ENCODE peak calls at places on chromosomes 11 and 22, in five cellular contexts. One of them, this sample, is unnamed.

GRCh38 chr22:35632902-35633301 is 15.3 kb upstream of the APOL6 start:
- DNase-seq in PC-9: no peak
- DNase-seq in CD4-positive, CD25-positive, alpha-beta regulatory T cell: no peak
- DNase-seq in H9: no peak
- DNase-seq in suprapubic skin: peak; percentile 49
- DNase-seq in this sample: peak; percentile 7

GRCh38 chr22:49543876-49544275 is 283.8 kb downstream of the BRD1 start:
- DNase-seq in suprapubic skin: peak; percentile 43
- DNase-seq in CD4-positive, CD25-positive, alpha-beta regulatory T cell: no peak
- DNase-seq in H9: no peak
- DNase-seq in PC-9: no peak
- DNase-seq in this sample: no peak

GRCh38 chr11:123006860-123007542 is 25.4 kb upstream of the BSX start:
- DNase-seq in CD4-positive, CD25-positive, alpha-beta regulatory T cell: no peak
- DNase-seq in PC-9: no peak
- DNase-seq in suprapubic skin: no peak
- DNase-seq in H9: no peak
- DNase-seq in this sample: no peak

GRCh38 chr11:13834463-13834862 is 128.1 kb upstream of the SPON1 start:
- DNase-seq in CD4-positive, CD25-positive, alpha-beta regulatory T cell: no peak
- DNase-seq in H9: peak; percentile 78
- DNase-seq in suprapubic skin: no peak
- DNase-seq in PC-9: no peak
- DNase-seq in this sample: no peak

GRCh38 chr11:134574947-134575346 is 162.9 kb upstream of the B3GAT1 start:
- DNase-seq in H9: no peak
- DNase-seq in suprapubic skin: no peak
- DNase-seq in PC-9: no peak
- DNase-seq in CD4-positive, CD25-positive, alpha-beta regulatory T cell: no peak
- DNase-seq in this sample: no peak

GRCh38 chr22:26779929-26780328 is 122.5 kb downstream of the MIAT start:
- DNase-seq in suprapubic skin: no peak
- DNase-seq in CD4-positive, CD25-positive, alpha-beta regulatory T cell: no peak
- DNase-seq in PC-9: no peak
- DNase-seq in H9: no peak
- DNase-seq in this sample: no peak

GRCh38 chr22:36734171-36735058 is 30.9 kb upstream of the CACNG2 start:
- DNase-seq in PC-9: no peak
- DNase-seq in CD4-positive, CD25-positive, alpha-beta regulatory T cell: no peak
- DNase-seq in suprapubic skin: peak; percentile 66
- DNase-seq in H9: peak; percentile 29
- DNase-seq in this sample: peak; percentile 13

GRCh38 chr22:30270841-30271240 is 4.2 kb upstream of the OSM start:
- DNase-seq in H9: no peak
- DNase-seq in suprapubic skin: no peak
- DNase-seq in CD4-positive, CD25-positive, alpha-beta regulatory T cell: no peak
- DNase-seq in PC-9: no peak
- DNase-seq in this sample: no peak

GRCh38 chr11:128595221-128595620 is 7.9 kb upstream of the ETS1 start:
- DNase-seq in suprapubic skin: no peak
- DNase-seq in PC-9: no peak
- DNase-seq in H9: no peak
- DNase-seq in CD4-positive, CD25-positive, alpha-beta regulatory T cell: no peak
- DNase-seq in this sample: no peak

GRCh38 chr11:131463162-131463561 is 92.7 kb downstream of the NTM start:
- DNase-seq in H9: no peak
- DNase-seq in CD4-positive, CD25-positive, alpha-beta regulatory T cell: no peak
- DNase-seq in PC-9: no peak
- DNase-seq in suprapubic skin: no peak
- DNase-seq in this sample: no peak

GRCh38 chr22:46081831-46082210 is 68.5 kb upstream of the PPARA start:
- DNase-seq in CD4-positive, CD25-positive, alpha-beta regulatory T cell: no peak
- DNase-seq in PC-9: no peak
- DNase-seq in H9: no peak
- DNase-seq in suprapubic skin: peak; percentile 74
- DNase-seq in this sample: no peak
- H3K4me1 ChIP-seq in CD4-positive, CD25-positive, alpha-beta regulatory T cell: no peaks in the 10 kb centered on the region
- H3K4me1 ChIP-seq in PC-9: peaks cover 40% of the 10 kb centered on the region
- H3K4me1 ChIP-seq in H9: peaks cover 5% of the 10 kb centered on the region
- H3K4me1 ChIP-seq in suprapubic skin: peaks cover 93% of the 10 kb centered on the region
- H3K4me1 ChIP-seq in this sample: peaks cover 19% of the 10 kb centered on the region

GRCh38 chr11:65900125-65900898 is at the start of gene FOSL1:
- DNase-seq in H9: peak; percentile 99
- DNase-seq in CD4-positive, CD25-positive, alpha-beta regulatory T cell: peak; percentile 93
- DNase-seq in suprapubic skin: peak; percentile 95
- DNase-seq in PC-9: peak; percentile 97
- DNase-seq in this sample: peak; percentile 99

GRCh38 chr11:65898656-65899355 is 1.4 kb downstream of the FOSL1 start:
- DNase-seq in PC-9: no peak
- DNase-seq in suprapubic skin: no peak
- DNase-seq in H9: no peak
- DNase-seq in CD4-positive, CD25-positive, alpha-beta regulatory T cell: no peak
- DNase-seq in this sample: no peak

GRCh38 chr11:65900899-65901180 is 652 bp upstream of the FOSL1 start:
- DNase-seq in CD4-positive, CD25-positive, alpha-beta regulatory T cell: no peak
- DNase-seq in PC-9: no peak
- DNase-seq in suprapubic skin: no peak
- DNase-seq in H9: no peak
- DNase-seq in this sample: no peak

GRCh38 chr11:65897020-65897471 is 3.1 kb downstream of the FOSL1 start:
- DNase-seq in H9: no peak
- DNase-seq in PC-9: no peak
- DNase-seq in CD4-positive, CD25-positive, alpha-beta regulatory T cell: no peak
- DNase-seq in suprapubic skin: no peak
- DNase-seq in this sample: no peak

GRCh38 chr11:65899356-65900124 is 648 bp downstream of the FOSL1 start:
- DNase-seq in PC-9: peak; percentile 75
- DNase-seq in suprapubic skin: peak; percentile 86
- DNase-seq in CD4-positive, CD25-positive, alpha-beta regulatory T cell: peak; percentile 51
- DNase-seq in H9: peak; percentile 67
- DNase-seq in this sample: peak; percentile 87
- H3K4me1 ChIP-seq in PC-9: peaks cover 71% of the 10 kb centered on the region
- H3K4me1 ChIP-seq in suprapubic skin: peaks cover 27% of the 10 kb centered on the region
- H3K4me1 ChIP-seq in CD4-positive, CD25-positive, alpha-beta regulatory T cell: peaks cover 22% of the 10 kb centered on the region
- H3K4me1 ChIP-seq in H9: no peaks in the 10 kb centered on the region
- H3K4me1 ChIP-seq in this sample: peaks cover 48% of the 10 kb centered on the region

GRCh38 chr11:119365071-119365591 is 16.4 kb downstream of the USP2 start:
- DNase-seq in H9: no peak
- DNase-seq in CD4-positive, CD25-positive, alpha-beta regulatory T cell: no peak
- DNase-seq in suprapubic skin: no peak
- DNase-seq in PC-9: no peak
- DNase-seq in this sample: no peak
- H3K4me1 ChIP-seq in H9: peaks cover 7% of the 10 kb centered on the region
- H3K4me1 ChIP-seq in CD4-positive, CD25-positive, alpha-beta regulatory T cell: peaks cover 6% of the 10 kb centered on the region
- H3K4me1 ChIP-seq in suprapubic skin: peaks cover 71% of the 10 kb centered on the region
- H3K4me1 ChIP-seq in PC-9: peaks cover 48% of the 10 kb centered on the region
- H3K4me1 ChIP-seq in this sample: peaks cover 46% of the 10 kb centered on the region

DNA sequence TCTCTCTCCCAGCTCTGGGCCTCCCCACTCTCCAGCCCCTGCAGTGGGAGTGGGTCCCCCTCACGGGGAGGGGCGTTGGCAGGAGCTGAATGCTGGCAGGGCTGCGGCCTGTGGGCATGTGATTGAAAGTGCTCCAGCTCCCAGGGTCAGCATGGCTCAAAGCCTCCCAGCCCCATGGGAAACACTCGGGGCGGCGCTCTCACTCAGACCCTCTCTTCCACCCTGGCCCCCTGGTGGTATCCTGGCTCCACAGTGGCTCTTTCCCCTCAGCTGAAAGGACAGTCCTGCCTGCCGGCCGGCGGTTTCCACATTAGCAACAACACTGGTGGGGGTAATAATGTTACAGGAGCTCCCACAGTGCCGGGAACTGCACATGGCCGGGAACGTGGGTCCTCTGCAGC is 35.5 kb downstream of the POLR3H start:
- DNase-seq in suprapubic skin: no peak
- DNase-seq in PC-9: no peak
- DNase-seq in H9: peak; percentile 32
- DNase-seq in CD4-positive, CD25-positive, alpha-beta regulatory T cell: no peak
- DNase-seq in this sample: no peak
- H3K4me1 ChIP-seq in suprapubic skin: peaks cover 28% of the 10 kb centered on the region
- H3K4me1 ChIP-seq in PC-9: peaks cover 23% of the 10 kb centered on the region
- H3K4me1 ChIP-seq in H9: peaks cover 5% of the 10 kb centered on the region
- H3K4me1 ChIP-seq in CD4-positive, CD25-positive, alpha-beta regulatory T cell: no peaks in the 10 kb centered on the region
- H3K4me1 ChIP-seq in this sample: peaks cover 9% of the 10 kb centered on the region

DNA sequence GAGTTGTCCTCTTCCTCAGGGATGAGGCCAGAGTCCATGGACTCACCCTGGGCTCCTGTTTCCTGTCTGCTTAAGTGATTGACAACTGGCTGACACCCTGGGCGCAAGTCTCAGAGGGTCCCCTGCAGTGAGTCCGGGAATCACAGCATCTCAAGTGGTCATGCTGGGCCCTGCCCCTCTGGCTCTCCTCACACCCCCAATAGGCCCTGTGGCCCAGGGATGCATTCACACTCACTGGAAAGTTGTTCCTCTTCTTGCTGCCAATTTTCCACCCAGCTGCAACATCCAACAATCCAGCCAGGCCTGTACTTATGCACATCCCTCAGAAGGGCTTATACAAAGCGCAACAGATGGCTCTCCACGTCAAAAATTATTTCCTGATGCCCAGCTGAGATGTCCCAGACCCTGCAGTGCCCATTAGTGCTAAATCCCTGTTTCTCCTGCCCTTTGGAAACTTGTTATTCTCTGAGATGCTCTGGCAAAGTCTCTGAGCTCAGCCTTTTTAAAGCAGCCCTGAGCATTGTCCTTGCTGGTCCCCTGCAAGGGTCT is 407.8 kb upstream of the NARS2 start:
- DNase-seq in suprapubic skin: no peak
- DNase-seq in PC-9: no peak
- DNase-seq in CD4-positive, CD25-positive, alpha-beta regulatory T cell: no peak
- DNase-seq in H9: no peak
- DNase-seq in this sample: no peak
- H3K4me1 ChIP-seq in suprapubic skin: no peaks in the 10 kb centered on the region
- H3K4me1 ChIP-seq in PC-9: no peaks in the 10 kb centered on the region
- H3K4me1 ChIP-seq in CD4-positive, CD25-positive, alpha-beta regulatory T cell: no peaks in the 10 kb centered on the region
- H3K4me1 ChIP-seq in H9: no peaks in the 10 kb centered on the region
- H3K4me1 ChIP-seq in this sample: no peaks in the 10 kb centered on the region

GRCh38 chr11:130449246-130449990 is 973 bp downstream of the ADAMTS15 start:
- DNase-seq in PC-9: no peak
- DNase-seq in H9: no peak
- DNase-seq in suprapubic skin: no peak
- DNase-seq in CD4-positive, CD25-positive, alpha-beta regulatory T cell: no peak
- DNase-seq in this sample: no peak
- H3K4me1 ChIP-seq in PC-9: peaks cover 34% of the 10 kb centered on the region
- H3K4me1 ChIP-seq in H9: peaks cover 2% of the 10 kb centered on the region
- H3K4me1 ChIP-seq in suprapubic skin: peaks cover 26% of the 10 kb centered on the region
- H3K4me1 ChIP-seq in CD4-positive, CD25-positive, alpha-beta regulatory T cell: peaks cover 14% of the 10 kb centered on the region
- H3K4me1 ChIP-seq in this sample: no peaks in the 10 kb centered on the region

DNA sequence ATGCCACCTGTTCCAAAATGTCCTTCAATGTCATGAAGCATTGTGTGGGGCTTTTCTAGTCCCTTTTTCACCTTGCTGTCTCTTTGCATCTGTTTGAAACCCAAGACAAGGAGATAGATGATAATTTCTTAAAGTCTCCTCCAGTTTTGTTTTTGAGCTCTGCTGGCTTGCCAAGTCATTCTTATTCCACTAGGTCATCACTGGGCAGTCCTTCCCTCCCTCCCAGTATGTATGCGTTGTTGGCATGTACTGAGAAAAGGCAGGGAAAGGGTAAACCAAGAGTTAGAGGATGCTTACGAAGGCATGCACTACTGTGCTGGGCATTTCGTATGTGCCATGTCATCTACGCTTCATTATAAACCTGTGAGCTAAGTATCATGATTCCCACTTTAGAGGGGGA is 78.6 kb downstream of the PARVA start:
- DNase-seq in suprapubic skin: no peak
- DNase-seq in CD4-positive, CD25-positive, alpha-beta regulatory T cell: no peak
- DNase-seq in PC-9: no peak
- DNase-seq in H9: no peak
- DNase-seq in this sample: no peak
- H3K4me1 ChIP-seq in suprapubic skin: peaks cover 16% of the 10 kb centered on the region
- H3K4me1 ChIP-seq in CD4-positive, CD25-positive, alpha-beta regulatory T cell: no peaks in the 10 kb centered on the region
- H3K4me1 ChIP-seq in PC-9: peaks cover 1% of the 10 kb centered on the region
- H3K4me1 ChIP-seq in H9: peaks cover 2% of the 10 kb centered on the region
- H3K4me1 ChIP-seq in this sample: peaks cover 13% of the 10 kb centered on the region

DNA sequence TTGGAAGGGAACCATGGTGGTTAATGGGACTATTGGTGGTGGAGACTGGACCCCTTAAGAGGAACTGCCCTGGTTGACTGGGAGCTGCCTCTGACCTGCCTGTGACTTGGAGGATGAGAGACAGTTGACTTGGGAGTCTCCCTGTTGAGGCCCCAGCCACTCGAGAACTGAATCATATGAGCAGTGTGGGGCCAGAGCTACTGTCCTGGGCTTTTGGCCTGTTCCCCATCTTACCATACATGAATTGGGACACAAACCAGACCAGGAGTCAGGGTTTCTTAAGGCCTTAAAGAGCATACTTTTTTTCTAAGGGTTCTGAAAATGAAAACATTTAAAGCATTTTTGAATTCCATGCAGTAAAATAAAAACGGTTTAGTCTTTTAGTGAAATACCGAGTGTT is 92.8 kb downstream of the TEAD1 start:
- DNase-seq in suprapubic skin: no peak
- DNase-seq in CD4-positive, CD25-positive, alpha-beta regulatory T cell: no peak
- DNase-seq in H9: no peak
- DNase-seq in PC-9: no peak
- DNase-seq in this sample: no peak
- H3K4me1 ChIP-seq in suprapubic skin: peaks cover 27% of the 10 kb centered on the region
- H3K4me1 ChIP-seq in CD4-positive, CD25-positive, alpha-beta regulatory T cell: no peaks in the 10 kb centered on the region
- H3K4me1 ChIP-seq in H9: peaks cover 7% of the 10 kb centered on the region
- H3K4me1 ChIP-seq in PC-9: peaks cover 46% of the 10 kb centered on the region
- H3K4me1 ChIP-seq in this sample: peaks cover 43% of the 10 kb centered on the region

GRCh38 chr11:71302534-71302909 is 50.1 kb upstream of the SHANK2 start:
- DNase-seq in PC-9: no peak
- DNase-seq in H9: no peak
- DNase-seq in suprapubic skin: peak; percentile 24
- DNase-seq in CD4-positive, CD25-positive, alpha-beta regulatory T cell: no peak
- DNase-seq in this sample: no peak

GRCh38 chr11:71304491-71304890 is 52.1 kb upstream of the SHANK2 start:
- DNase-seq in PC-9: no peak
- DNase-seq in H9: no peak
- DNase-seq in CD4-positive, CD25-positive, alpha-beta regulatory T cell: no peak
- DNase-seq in suprapubic skin: peak; percentile 11
- DNase-seq in this sample: peak; percentile 5

GRCh38 chr11:71302911-71303310 is 50.5 kb upstream of the SHANK2 start:
- DNase-seq in CD4-positive, CD25-positive, alpha-beta regulatory T cell: no peak
- DNase-seq in H9: peak; percentile 21
- DNase-seq in suprapubic skin: peak; percentile 34
- DNase-seq in PC-9: peak; percentile 66
- DNase-seq in this sample: no peak

GRCh38 chr11:71305041-71305440 is 52.7 kb upstream of the SHANK2 start:
- DNase-seq in H9: peak; percentile 20
- DNase-seq in CD4-positive, CD25-positive, alpha-beta regulatory T cell: no peak
- DNase-seq in suprapubic skin: no peak
- DNase-seq in PC-9: no peak
- DNase-seq in this sample: peak; percentile 14

DNA sequence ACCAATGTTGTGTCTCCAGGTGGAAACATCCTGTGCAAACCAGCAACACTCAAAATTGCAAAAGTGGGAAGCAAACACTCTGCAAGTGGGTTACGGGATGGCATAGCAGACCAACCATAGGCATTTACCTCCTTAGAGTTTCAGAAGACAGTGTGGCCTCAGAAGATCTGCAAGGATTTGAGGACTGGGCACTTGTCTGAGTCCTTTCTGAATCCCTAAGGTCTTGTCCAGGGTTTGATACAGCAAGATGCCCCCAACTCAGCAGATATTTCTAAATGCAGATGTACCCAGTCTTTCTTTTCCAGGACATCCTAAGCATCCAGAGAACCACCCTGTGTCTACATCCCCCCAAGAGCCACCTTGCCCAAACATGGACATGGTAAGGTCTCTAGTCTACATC is 51.7 kb upstream of the SHANK2 start:
- DNase-seq in suprapubic skin: no peak
- DNase-seq in CD4-positive, CD25-positive, alpha-beta regulatory T cell: no peak
- DNase-seq in PC-9: no peak
- DNase-seq in H9: peak; percentile 5
- DNase-seq in this sample: no peak
- H3K4me1 ChIP-seq in suprapubic skin: peaks cover 8% of the 10 kb centered on the region
- H3K4me1 ChIP-seq in CD4-positive, CD25-positive, alpha-beta regulatory T cell: no peaks in the 10 kb centered on the region
- H3K4me1 ChIP-seq in PC-9: peaks cover 34% of the 10 kb centered on the region
- H3K4me1 ChIP-seq in H9: no peaks in the 10 kb centered on the region
- H3K4me1 ChIP-seq in this sample: peaks cover 9% of the 10 kb centered on the region

GRCh38 chr11:73784734-73785133 is 2.9 kb upstream of the MRPL48 start:
- DNase-seq in H9: no peak
- DNase-seq in PC-9: no peak
- DNase-seq in suprapubic skin: no peak
- DNase-seq in CD4-positive, CD25-positive, alpha-beta regulatory T cell: no peak
- DNase-seq in this sample: no peak
- H3K4me1 ChIP-seq in H9: no peaks in the 10 kb centered on the region
- H3K4me1 ChIP-seq in PC-9: peaks cover 52% of the 10 kb centered on the region
- H3K4me1 ChIP-seq in suprapubic skin: peaks cover 22% of the 10 kb centered on the region
- H3K4me1 ChIP-seq in CD4-positive, CD25-positive, alpha-beta regulatory T cell: peaks cover 23% of the 10 kb centered on the region
- H3K4me1 ChIP-seq in this sample: peaks cover 15% of the 10 kb centered on the region